ENCODE peak calls at places on chromosomes 7 and 10, in five cellular contexts. S, L, P, T and R are unnamed samples. For H3K27me3 and H3K9me3, the result is how much of the 10 kb centered on the place peaks cover.

GRCh38 chr7:30755384-30756154 is 3.6 kb downstream of the INMT start:
- DNase-seq in S (no peak), T (no peak), P (no peak), L (no peak), R (no peak)

GRCh38 chr10:15384154-15384553 is 13.1 kb upstream of the FAM171A1 start:
- DNase-seq in T (no peak), P (no peak), L (no peak), S (no peak), R (no peak)

GRCh38 chr10:124916098-124916584 is 25.8 kb upstream of the ZRANB1 start:
- DNase-seq in P (no peak), L (no peak), S (no peak), T (no peak), R (peak)

GRCh38 chr7:137977173-137977572 is 24.7 kb downstream of the CREB3L2 start:
- DNase-seq in T (no peak), P (no peak), S (no peak), L (no peak), R (no peak)

GRCh38 chr7:92517626-92518025 is 10.7 kb downstream of the PEX1 start:
- DNase-seq in S (no peak), T (no peak), P (no peak), L (no peak), R (no peak)

GRCh38 chr10:18144928-18145327 is 4.7 kb downstream of the CACNB2 start:
- DNase-seq in P (no peak), S (no peak), T (no peak), L (no peak), R (no peak)

GRCh38 chr7:113636727-113637421 is 281.9 kb downstream of the PPP1R3A start:
- DNase-seq in T (no peak), L (no peak), S (no peak), P (no peak), R (no peak)

GRCh38 chr10:133489816-133490588 is 36.3 kb downstream of the SCART1 start:
- DNase-seq in L (no peak), T (no peak), P (no peak), S (no peak), R (no peak)

GRCh38 chr7:66542528-66543373 is 85.9 kb upstream of the KCTD7 start:
- DNase-seq in T (peak), L (no peak), P (no peak), S (no peak), R (no peak)

GRCh38 chr10:5604236-5604925 is 62.0 kb downstream of the ASB13 start:
- DNase-seq in S (no peak), L (peak), T (no peak), P (no peak), R (peak)

GRCh38 chr7:20831976-20832375 is 45.3 kb upstream of the SP8 start:
- DNase-seq in T (no peak), S (no peak), P (no peak), L (no peak), R (no peak)

GRCh38 chr7:142603870-142604448 is 145.3 kb upstream of the PRSS1 start:
- DNase-seq in T (peak), L (no peak), S (peak), P (peak), R (no peak)

GRCh38 chr10:78742730-78743615 is 325.8 kb upstream of the ZMIZ1 start:
- DNase-seq in S (no peak), P (peak), L (no peak), T (no peak), R (peak)

GRCh38 chr7:5420108-5420840 is 3.4 kb downstream of the TNRC18 start:
- DNase-seq in P (peak), T (no peak), L (peak), S (no peak), R (peak)

GRCh38 chr10:93471110-93471651 is 11.0 kb downstream of the MYOF start:
- DNase-seq in P (no peak), S (peak), L (no peak), T (no peak), R (no peak)

GRCh38 chr10:52063159-52063558 is 250.9 kb upstream of the DKK1 start:
- DNase-seq in P (no peak), S (no peak), L (no peak), T (no peak), R (no peak)

GRCh38 chr10:69506487-69506833 is 55.2 kb downstream of the TSPAN15 start:
- DNase-seq in T (no peak), S (no peak), P (no peak), L (no peak), R (no peak)

GRCh38 chr10:72730462-72730861 is 38.5 kb downstream of the MCU start:
- DNase-seq in P (no peak), T (no peak), L (no peak), S (no peak), R (no peak)

GRCh38 chr10:25068152-25069058 is 52.0 kb downstream of the THNSL1 start:
- DNase-seq in S (no peak), L (no peak), P (no peak), T (no peak), R (no peak)

GRCh38 chr7:111012799-111013675 is 77.9 kb upstream of the LRRN3 start:
- DNase-seq in L (peak), T (no peak), P (peak), S (no peak), R (no peak)

GRCh38 chr7:93828260-93828659 is 62.3 kb downstream of the TFPI2 start:
- DNase-seq in P (no peak), S (no peak), T (no peak), L (no peak), R (no peak)

GRCh38 chr7:118755067-118755625 is 530.6 kb downstream of the ANKRD7 start:
- DNase-seq in L (no peak), P (no peak), T (no peak), S (no peak), R (no peak)

GRCh38 chr10:103658049-103658577 is 164.6 kb downstream of the NEURL1 start:
- DNase-seq in S (no peak), T (no peak), L (no peak), P (no peak), R (no peak)

GRCh38 chr10:132517951-132518521 is 19.6 kb upstream of the INPP5A start:
- DNase-seq in P (no peak), L (peak), S (no peak), T (no peak), R (no peak)

GRCh38 chr7:1225462-1226154 is 7.1 kb upstream of the UNCX start:
- DNase-seq in T (no peak), L (no peak), P (peak), S (no peak), R (peak)

GRCh38 chr10:79444243-79445119 is 943 bp downstream of the ZCCHC24 start:
- DNase-seq in T (peak), S (no peak), L (peak), P (peak), R (peak)

GRCh38 chr10:117675516-117675915 is 133.0 kb downstream of the EMX2 start:
- DNase-seq in P (no peak), S (no peak), L (no peak), T (no peak), R (no peak)

GRCh38 chr7:127831312-127832212 is 179.6 kb downstream of the SND1 start:
- DNase-seq in T (no peak), S (no peak), P (no peak), L (no peak), R (no peak)

GRCh38 chr10:94098916-94099315 is 105.2 kb downstream of the PLCE1 start:
- DNase-seq in T (peak), P (no peak), S (no peak), L (no peak), R (no peak)

GRCh38 chr7:107874605-107875446 is 16.2 kb upstream of the DLD start:
- DNase-seq in L (no peak), P (peak), T (peak), S (peak), R (no peak)

GRCh38 chr10:99793819-99794218 is 11.4 kb downstream of the ABCC2 start:
- DNase-seq in T (no peak), L (no peak), P (no peak), S (no peak), R (no peak)

GRCh38 chr10:85668522-85668921 is 698.1 kb downstream of the GRID1 start:
- DNase-seq in P (no peak), L (no peak), S (no peak), T (no peak), R (no peak)

GRCh38 chr10:69242844-69243212 is 22.7 kb downstream of the HKDC1 start:
- DNase-seq in L (no peak), S (no peak), T (no peak), P (no peak), R (no peak)

GRCh38 chr7:118836933-118837332 is 612.4 kb downstream of the ANKRD7 start:
- DNase-seq in T (no peak), P (no peak), S (no peak), L (no peak), R (no peak)

GRCh38 chr7:11294965-11295364 is 321.3 kb downstream of the PHF14 start:
- DNase-seq in L (no peak), P (no peak), T (no peak), S (no peak), R (no peak)

DNA sequence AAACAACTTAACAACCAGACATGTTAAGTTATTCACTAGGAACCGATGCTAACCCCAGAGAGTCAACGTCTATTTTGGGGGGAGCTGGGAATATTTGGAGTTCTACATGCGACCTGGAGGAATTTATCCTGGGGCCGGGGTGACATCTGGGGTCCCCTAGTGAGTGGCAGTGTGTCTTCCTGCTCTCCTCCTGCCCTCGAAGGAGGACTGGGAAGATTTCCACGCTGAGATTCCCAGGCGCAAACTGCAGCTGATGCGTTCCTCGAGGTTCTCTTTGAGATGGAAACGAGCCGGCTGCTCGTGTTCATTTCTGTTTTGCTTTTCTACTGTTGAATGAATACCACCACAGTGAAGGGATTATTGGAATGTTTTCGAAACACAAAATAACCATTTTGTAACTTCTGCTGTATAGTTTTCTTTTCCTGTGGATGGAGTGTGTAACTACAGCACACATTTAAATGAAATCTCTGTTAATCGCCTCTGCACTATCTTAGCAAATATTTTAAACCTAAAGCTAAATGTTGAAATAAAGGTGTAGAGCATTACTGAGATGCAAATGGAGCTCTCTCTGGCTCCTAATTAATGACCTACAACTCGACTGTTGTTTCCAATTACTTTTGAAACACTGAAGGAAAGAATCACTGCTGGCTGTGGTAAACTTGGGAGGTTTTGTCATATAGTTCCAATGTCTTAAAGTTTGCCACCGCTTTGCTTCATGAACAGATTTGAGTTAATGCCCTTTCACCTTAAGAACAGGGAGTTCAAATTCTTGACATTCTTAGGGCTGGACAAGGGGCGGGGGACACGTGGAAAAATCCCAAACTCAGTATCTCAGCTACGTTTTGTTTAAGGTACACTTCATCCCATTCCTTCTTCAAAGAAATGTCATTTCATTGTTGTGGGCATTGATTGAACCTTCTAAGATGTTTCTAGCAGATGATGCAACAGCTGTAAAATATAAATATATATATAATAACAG is 21.1 kb downstream of the GATA3 start:
- DNase-seq in P (no peak), T (no peak), L (no peak), S (no peak), R (no peak)
- H3K4me3 ChIP-seq in P (no peak), T (no peak), L (no peak), S (no peak), R (no peak)

GRCh38 chr10:122462533-122463465 is 1.4 kb downstream of the HTRA1 start:
- DNase-seq in L (no peak), S (no peak), T (no peak), P (no peak), R (peak)

GRCh38 chr10:122461729-122462532 is 578 bp downstream of the HTRA1 start:
- DNase-seq in P (no peak), T (no peak), S (no peak), L (peak), R (peak)

GRCh38 chr10:122464158-122464510 is 2.8 kb downstream of the HTRA1 start:
- DNase-seq in S (no peak), T (no peak), P (no peak), L (no peak), R (peak)

GRCh38 chr10:122464575-122464974 is 3.2 kb downstream of the HTRA1 start:
- DNase-seq in S (no peak), P (no peak), L (no peak), T (no peak), R (no peak)

GRCh38 chr10:122463466-122464157 is 2.3 kb downstream of the HTRA1 start:
- DNase-seq in P (no peak), S (no peak), T (no peak), L (no peak), R (no peak)
- H3K27me3 ChIP-seq in P (under half), S (under half), T (under half), L (under half), R (under half)

GRCh38 chr10:123772645-123773508 is 106.7 kb downstream of the GPR26 start:
- DNase-seq in P (no peak), L (no peak), T (no peak), S (no peak), R (no peak)
- H3K9me3 ChIP-seq in P (under half), L (under half), T (under half), S (under half), R (under half)

GRCh38 chr10:29411666-29412335 is 122.9 kb downstream of the LYZL1 start:
- DNase-seq in T (no peak), S (no peak), P (no peak), L (no peak), R (no peak)
- H3K4me3 ChIP-seq in T (no peak), S (no peak), P (no peak), L (no peak), R (no peak)

DNA sequence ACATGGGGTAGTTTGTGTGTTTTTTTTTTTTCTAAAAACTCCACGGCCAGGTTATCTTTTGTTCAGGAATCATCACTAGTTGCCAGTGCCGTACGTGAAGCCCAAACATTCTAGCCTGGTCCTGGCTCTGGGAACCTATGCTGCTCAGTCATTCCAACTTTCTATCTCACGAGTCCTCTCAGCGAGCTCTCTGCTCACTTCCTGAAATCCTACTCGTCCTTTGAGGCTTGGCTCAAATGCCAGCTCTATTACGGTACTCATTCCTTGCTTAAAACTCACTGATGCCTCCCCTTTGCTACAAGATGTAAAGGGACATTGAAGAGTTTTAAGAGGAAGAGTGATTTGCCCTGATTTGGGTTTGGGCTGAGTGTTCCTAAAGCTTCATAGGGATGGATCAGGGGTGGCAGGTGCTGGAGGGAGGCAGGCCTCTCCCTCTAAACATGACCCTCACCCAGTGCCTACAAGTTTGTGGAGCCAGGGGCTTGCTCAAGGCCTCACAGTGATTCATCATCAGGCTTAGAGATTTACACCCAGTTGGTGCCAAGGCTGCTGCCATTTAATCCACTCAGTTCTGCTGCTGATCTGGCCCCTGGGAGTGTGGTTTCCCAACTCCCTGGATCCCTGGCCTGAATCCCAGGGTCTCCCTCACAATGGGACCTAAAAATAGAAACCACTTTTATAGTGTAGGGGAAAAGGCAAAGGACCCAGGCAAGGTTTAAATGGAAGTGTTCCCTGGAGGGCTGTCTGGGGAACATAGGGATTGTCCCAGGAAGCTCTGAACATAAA is 46.1 kb upstream of the R3HCC1L start:
- DNase-seq in P (no peak), S (no peak), T (no peak), L (no peak), R (no peak)
- H3K27me3 ChIP-seq in P (under half), S (under half), T (under half), L (under half), R (under half)

DNA sequence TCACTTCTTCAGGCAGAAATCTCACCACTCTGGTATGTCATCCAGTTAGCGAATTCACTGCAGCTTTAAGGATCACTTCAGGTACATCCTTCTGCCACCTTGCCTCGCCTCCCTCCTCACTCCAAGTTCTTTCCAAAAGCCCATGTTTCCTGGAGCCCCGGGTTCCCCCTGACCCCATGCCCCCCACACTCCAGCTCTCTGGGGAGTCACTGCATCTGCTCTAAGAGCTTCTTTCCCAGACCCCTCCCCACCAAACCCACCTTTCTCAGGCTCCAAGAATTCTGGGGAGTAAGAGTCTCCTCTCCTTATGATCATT is 969.5 kb upstream of the ZNF722 start:
- DNase-seq in P (no peak), S (no peak), L (no peak), T (no peak), R (peak)
- H3K9me3 ChIP-seq in P (under half), S (under half), L (under half), T (under half), R (under half)

DNA sequence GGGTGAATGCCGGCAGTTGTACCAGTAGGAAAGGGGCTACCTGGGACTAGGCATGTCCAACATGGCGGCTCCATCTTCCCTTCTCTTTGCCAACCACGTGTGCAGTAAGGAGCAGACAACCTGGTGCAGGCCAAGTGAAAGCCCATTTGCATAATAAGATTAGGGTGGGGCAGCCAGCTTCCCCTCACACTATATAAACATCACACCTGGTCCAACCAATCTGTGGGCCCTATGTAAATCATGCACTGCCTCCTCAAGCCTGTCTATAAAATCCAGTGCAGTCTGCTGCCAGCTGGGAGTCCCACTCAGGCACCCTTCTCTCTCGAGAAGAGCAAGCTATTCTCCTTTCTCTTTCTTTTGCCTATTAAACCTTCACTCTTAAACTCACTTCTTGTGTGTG is 429.3 kb downstream of the CALN1 start:
- DNase-seq in P (no peak), T (peak), S (no peak), L (no peak), R (no peak)
- H3K4me3 ChIP-seq in P (no peak), T (no peak), S (no peak), L (no peak), R (no peak)

DNA sequence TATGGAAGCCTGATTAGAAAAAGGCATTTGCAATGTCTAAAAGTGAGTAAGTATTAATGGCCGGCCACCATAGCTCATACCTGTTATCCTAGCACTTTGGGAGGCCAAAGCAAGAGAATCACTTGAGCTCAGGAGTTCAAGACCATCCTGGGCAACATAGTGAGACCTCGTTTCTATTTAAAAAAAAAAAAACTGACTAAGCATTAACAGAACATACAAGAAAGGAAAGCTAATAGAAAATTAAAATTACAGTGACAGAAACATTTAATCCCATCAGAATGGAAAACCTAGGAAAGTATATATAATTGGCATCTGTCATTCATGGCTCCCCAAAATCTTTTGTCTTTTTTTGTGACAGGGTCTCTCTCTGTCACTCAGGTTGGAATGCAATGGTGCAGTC is 55.9 kb downstream of the AOC1 start:
- DNase-seq in T (no peak), L (no peak), S (no peak), P (no peak), R (no peak)
- H3K27me3 ChIP-seq in T (under half), L (under half), S (under half), P (under half), R (under half)